ENCODE peak calls at places on chromosomes 1 and 21, in five cellular contexts. C is HCT116, D is hepatocyte, F is Karpas-422, N is IMR-90. M is an unnamed sample.

GRCh38 chr21:38165466-38166213 is 91.2 kb upstream of the KCNJ15 start:
- DNase-seq in C (no peak), D (peak; percentile 14), F (no peak), N (peak; percentile 59), M (no peak)

GRCh38 chr1:81165963-81166362 is 634.8 kb upstream of the ADGRL2 start:
- DNase-seq in C (no peak), D (no peak), F (no peak), N (peak; percentile 58), M (no peak)

GRCh38 chr1:229848762-229849677 is 218.0 kb upstream of the GALNT2 start:
- DNase-seq in C (peak; percentile 39), D (peak; percentile 34), F (peak; percentile 82), N (peak; percentile 26), M (no peak)

GRCh38 chr1:245258271-245258920 is 103.6 kb downstream of the KIF26B start:
- DNase-seq in C (no peak), D (peak; percentile 48), F (no peak), N (no peak), M (no peak)

GRCh38 chr1:234955107-234955731 is 173.4 kb downstream of the TOMM20 start:
- DNase-seq in C (no peak), D (peak; percentile 75), F (no peak), N (peak; percentile 59), M (no peak)

GRCh38 chr1:111576547-111576946 is 43.0 kb upstream of the RAP1A start:
- DNase-seq in C (no peak), D (peak; percentile 58), F (no peak), N (no peak), M (no peak)

GRCh38 chr1:230282157-230282556 is 144.0 kb downstream of the PGBD5 start:
- DNase-seq in C (no peak), D (peak; percentile 52), F (peak; percentile 24), N (no peak), M (no peak)

GRCh38 chr1:90725341-90725960 is 8.3 kb upstream of the BARHL2 start:
- DNase-seq in C (no peak), D (no peak), F (no peak), N (no peak), M (no peak)

GRCh38 chr1:1281533-1282321 is 1.5 kb downstream of the SCNN1D start:
- DNase-seq in C (no peak), D (no peak), F (no peak), N (peak; percentile 81), M (no peak)

GRCh38 chr1:154629160-154630073 is 21.4 kb upstream of the ADAR start:
- DNase-seq in C (no peak), D (no peak), F (no peak), N (peak; percentile 65), M (no peak)

GRCh38 chr1:17553970-17554369 is 14.5 kb downstream of the ARHGEF10L start:
- DNase-seq in C (peak; percentile 65), D (peak; percentile 55), F (no peak), N (peak; percentile 85), M (peak; percentile 63)

GRCh38 chr1:115188680-115189395 is 99.5 kb upstream of the TSPAN2 start:
- DNase-seq in C (no peak), D (no peak), F (no peak), N (no peak), M (no peak)

GRCh38 chr1:219385786-219386427 is 212.2 kb downstream of the LYPLAL1 start:
- DNase-seq in C (peak; percentile 41), D (peak; percentile 66), F (peak; percentile 86), N (peak; percentile 71), M (no peak)

GRCh38 chr1:206738370-206739366 is 31.9 kb upstream of the IL19 start:
- DNase-seq in C (peak; percentile 16), D (no peak), F (peak; percentile 46), N (peak; percentile 28), M (no peak)

GRCh38 chr1:30857964-30858363 is 50.6 kb downstream of the SDC3 start:
- DNase-seq in C (no peak), D (no peak), F (no peak), N (no peak), M (no peak)

GRCh38 chr1:30855686-30856259 is 52.8 kb downstream of the SDC3 start:
- DNase-seq in C (no peak), D (no peak), F (no peak), N (no peak), M (no peak)

GRCh38 chr1:30857062-30857461 is 51.5 kb downstream of the SDC3 start:
- DNase-seq in C (no peak), D (no peak), F (no peak), N (no peak), M (no peak)

GRCh38 chr1:30853350-30853749 is 55.2 kb downstream of the SDC3 start:
- DNase-seq in C (no peak), D (peak; percentile 37), F (no peak), N (no peak), M (no peak)

DNA sequence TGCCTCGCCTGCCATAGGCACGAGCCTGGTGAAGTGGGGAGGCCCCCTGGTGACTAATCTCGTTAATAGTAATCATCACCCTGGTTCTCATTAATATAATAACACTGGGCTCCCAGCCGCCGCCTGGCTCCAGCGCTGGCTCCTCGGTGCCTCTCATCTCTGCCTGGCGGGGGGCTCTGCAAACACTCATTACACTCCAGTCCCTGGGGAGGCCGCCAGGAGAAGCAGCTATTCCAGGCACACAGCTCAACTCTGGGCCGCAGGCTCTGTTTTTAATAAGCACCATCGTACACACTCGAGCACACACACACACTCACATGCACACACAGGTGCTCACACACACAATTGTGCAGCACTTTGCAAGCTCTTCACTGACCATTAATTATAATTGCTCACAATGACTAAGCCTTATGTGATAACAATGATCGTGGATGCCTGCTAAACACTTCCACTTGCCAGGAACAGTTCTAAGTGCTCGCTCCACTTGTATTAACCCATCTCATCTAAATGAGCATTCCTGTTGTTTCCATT is 52.2 kb downstream of the SDC3 start:
- DNase-seq in C (no peak), D (no peak), F (peak; percentile 67), N (no peak), M (no peak)
- H4K20me1 ChIP-seq in C (no peaks in the 10 kb centered on the region), D (no peaks in the 10 kb centered on the region), F (no peaks in the 10 kb centered on the region), N (peaks cover 4% of the 10 kb centered on the region), M (peaks cover 3% of the 10 kb centered on the region)

GRCh38 chr1:18712254-18712605 is 81.6 kb downstream of the PAX7 start:
- DNase-seq in C (no peak), D (no peak), F (no peak), N (no peak), M (no peak)

GRCh38 chr1:18711561-18712253 is 81.1 kb downstream of the PAX7 start:
- DNase-seq in C (no peak), D (no peak), F (no peak), N (no peak), M (no peak)

GRCh38 chr1:18716785-18717678 is 86.4 kb downstream of the PAX7 start:
- DNase-seq in C (no peak), D (no peak), F (no peak), N (no peak), M (no peak)

GRCh38 chr1:18716112-18716784 is 85.6 kb downstream of the PAX7 start:
- DNase-seq in C (no peak), D (no peak), F (no peak), N (no peak), M (no peak)

GRCh38 chr1:18714404-18715175 is 83.9 kb downstream of the PAX7 start:
- DNase-seq in C (no peak), D (no peak), F (no peak), N (no peak), M (no peak)
- H3K27ac ChIP-seq in C (no peak overlapping the region), D (no peak overlapping the region), F (no peak overlapping the region), N (no peak overlapping the region), M (no peak overlapping the region)

GRCh38 chr1:42945171-42945570 is 13.5 kb downstream of the SLC2A1 start:
- DNase-seq in C (no peak), D (no peak), F (no peak), N (no peak), M (no peak)
- H4K20me1 ChIP-seq in C (no peaks in the 10 kb centered on the region), D (peaks cover 78% of the 10 kb centered on the region), F (peaks cover 93% of the 10 kb centered on the region), N (peaks cover 71% of the 10 kb centered on the region), M (peaks cover 25% of the 10 kb centered on the region)

DNA sequence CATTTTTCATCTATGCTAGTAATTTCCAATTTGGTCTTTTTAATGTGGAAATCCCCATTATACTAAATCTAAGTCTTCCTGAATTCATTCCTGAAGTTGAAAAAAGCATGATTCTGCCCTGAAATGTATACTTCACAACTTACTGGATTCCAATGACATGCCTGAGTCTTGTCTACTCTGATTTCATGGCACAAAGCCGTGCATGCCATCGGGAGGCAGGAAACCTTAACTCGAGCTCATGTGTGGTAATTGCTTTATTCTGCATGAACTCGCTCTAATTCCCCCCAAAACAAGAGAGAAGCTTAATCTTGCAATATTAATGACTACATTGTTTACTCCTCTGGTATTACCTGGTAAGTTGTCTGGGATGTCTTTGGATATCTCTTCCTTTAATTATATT is 39.6 kb upstream of the PBX1 start:
- DNase-seq in C (no peak), D (no peak), F (no peak), N (no peak), M (no peak)
- H3K27ac ChIP-seq in C (no peak overlapping the region), D (no peak overlapping the region), F (no peak overlapping the region), N (no peak overlapping the region), M (no peak overlapping the region)

DNA sequence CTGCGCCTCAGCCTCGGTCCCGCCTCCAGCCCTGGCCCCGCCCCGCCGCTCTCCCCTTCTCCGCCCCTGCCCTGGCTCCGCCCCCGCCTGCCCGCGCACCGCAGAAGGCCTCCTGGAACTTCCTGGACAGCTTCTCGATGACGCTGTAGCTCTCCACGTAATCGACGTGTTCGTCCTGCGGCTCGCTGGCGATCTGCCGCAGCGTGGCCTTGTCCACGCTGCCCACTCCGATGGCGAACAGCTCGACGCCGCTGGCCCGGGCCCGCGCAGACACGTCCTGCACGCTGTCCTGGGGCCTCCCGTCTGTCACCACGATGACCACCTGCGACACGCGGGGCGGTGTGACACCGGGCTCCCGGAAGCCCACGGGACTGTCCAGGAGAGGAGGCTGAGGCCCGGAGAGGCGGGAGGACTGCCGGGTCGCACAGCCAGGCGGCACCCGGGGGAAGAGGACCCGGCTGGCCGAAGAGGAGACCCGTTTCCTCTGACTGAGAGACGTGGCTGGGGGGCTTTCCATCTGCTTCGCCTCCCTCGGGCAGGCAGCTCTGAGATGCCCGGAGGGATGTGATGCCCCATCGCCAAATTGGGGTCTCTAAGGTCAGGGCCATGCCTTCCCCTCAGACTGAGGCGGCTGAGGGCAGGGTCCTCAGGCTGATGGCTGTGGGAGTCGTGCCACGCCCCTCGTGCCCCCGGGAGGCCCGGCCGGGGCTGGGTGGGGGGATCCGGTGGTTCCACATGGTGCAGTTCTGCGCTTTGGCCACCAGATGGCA is 4.6 kb downstream of the MATN1 start:
- DNase-seq in C (peak; percentile 91), D (peak; percentile 89), F (peak; percentile 92), N (peak; percentile 98), M (peak; percentile 84)
- H4K20me1 ChIP-seq in C (no peaks in the 10 kb centered on the region), D (no peaks in the 10 kb centered on the region), F (peaks cover 6% of the 10 kb centered on the region), N (peaks cover 6% of the 10 kb centered on the region), M (no peaks in the 10 kb centered on the region)

GRCh38 chr1:37794372-37795339 is 1.0 kb downstream of the MANEAL start:
- DNase-seq in C (no peak), D (no peak), F (peak; percentile 53), N (no peak), M (no peak)
- H3K27ac ChIP-seq in C (peak overlapping the region; percentile 84), D (no peak overlapping the region), F (peak overlapping the region; percentile 34), N (no peak overlapping the region), M (no peak overlapping the region)

GRCh38 chr1:218303176-218303575 is 18.1 kb downstream of the RRP15 start:
- DNase-seq in C (no peak), D (no peak), F (no peak), N (no peak), M (no peak)
- H4K20me1 ChIP-seq in C (peaks cover 8% of the 10 kb centered on the region), D (no peaks in the 10 kb centered on the region), F (no peaks in the 10 kb centered on the region), N (no peaks in the 10 kb centered on the region), M (no peaks in the 10 kb centered on the region)

M was measured in keratinocyte.